ENCODE peak calls at places on chromosomes 16 and 17, in six cellular contexts. One of them, this sample, is unnamed.

GRCh38 chr16:52405441-52405840 is 141.5 kb downstream of the TOX3 start:
- DNase-seq in HepG2: no peak
- DNase-seq in K562: no peak
- DNase-seq in H1: no peak
- DNase-seq in SK-N-SH: no peak
- DNase-seq in GM12892: no peak
- DNase-seq in this sample: no peak

GRCh38 chr16:22366889-22367288 is 7.5 kb downstream of the CDR2 start:
- DNase-seq in SK-N-SH: no peak
- DNase-seq in K562: no peak
- DNase-seq in GM12892: no peak
- DNase-seq in HepG2: no peak
- DNase-seq in H1: no peak
- DNase-seq in this sample: no peak

GRCh38 chr16:67709050-67709449 is 10.1 kb downstream of the GFOD2 start:
- DNase-seq in H1: no peak
- DNase-seq in SK-N-SH: no peak
- DNase-seq in GM12892: no peak
- DNase-seq in K562: no peak
- DNase-seq in HepG2: no peak
- DNase-seq in this sample: no peak

GRCh38 chr16:10547708-10548107 is 32.7 kb downstream of the EMP2 start:
- DNase-seq in HepG2: no peak
- DNase-seq in GM12892: no peak
- DNase-seq in SK-N-SH: no peak
- DNase-seq in H1: no peak
- DNase-seq in K562: no peak
- DNase-seq in this sample: no peak

GRCh38 chr17:52297230-52298010 is 138.9 kb upstream of the CA10 start:
- DNase-seq in K562: no peak
- DNase-seq in GM12892: no peak
- DNase-seq in SK-N-SH: peak
- DNase-seq in HepG2: peak
- DNase-seq in H1: no peak
- DNase-seq in this sample: no peak

GRCh38 chr16:88650749-88651275 is at the start of gene CYBA:
- DNase-seq in H1: no peak
- DNase-seq in K562: peak
- DNase-seq in SK-N-SH: peak
- DNase-seq in HepG2: peak
- DNase-seq in GM12892: peak
- DNase-seq in this sample: peak

GRCh38 chr17:72182256-72182890 is 61.6 kb downstream of the SOX9 start:
- DNase-seq in H1: no peak
- DNase-seq in SK-N-SH: no peak
- DNase-seq in GM12892: no peak
- DNase-seq in K562: no peak
- DNase-seq in HepG2: peak
- DNase-seq in this sample: no peak

GRCh38 chr16:78638371-78638770 is 538.9 kb downstream of the WWOX start:
- DNase-seq in H1: no peak
- DNase-seq in K562: no peak
- DNase-seq in HepG2: no peak
- DNase-seq in SK-N-SH: peak
- DNase-seq in GM12892: no peak
- DNase-seq in this sample: no peak

GRCh38 chr17:21278304-21279197 is 6.0 kb upstream of the MAP2K3 start:
- DNase-seq in SK-N-SH: no peak
- DNase-seq in H1: no peak
- DNase-seq in HepG2: no peak
- DNase-seq in GM12892: no peak
- DNase-seq in K562: no peak
- DNase-seq in this sample: no peak

GRCh38 chr16:10594312-10594950 is 14.0 kb upstream of the EMP2 start:
- DNase-seq in GM12892: no peak
- DNase-seq in HepG2: no peak
- DNase-seq in H1: no peak
- DNase-seq in SK-N-SH: no peak
- DNase-seq in K562: no peak
- DNase-seq in this sample: no peak

GRCh38 chr17:17691468-17692263 is 10.4 kb downstream of the RAI1 start:
- DNase-seq in GM12892: no peak
- DNase-seq in SK-N-SH: no peak
- DNase-seq in K562: no peak
- DNase-seq in H1: no peak
- DNase-seq in HepG2: no peak
- DNase-seq in this sample: no peak

GRCh38 chr17:76353004-76353598 is 615 bp downstream of the PRPSAP1 start:
- DNase-seq in GM12892: peak
- DNase-seq in K562: peak
- DNase-seq in H1: no peak
- DNase-seq in SK-N-SH: peak
- DNase-seq in HepG2: no peak
- DNase-seq in this sample: peak

GRCh38 chr16:50245417-50246298 is 20.7 kb upstream of the ADCY7 start:
- DNase-seq in H1: no peak
- DNase-seq in SK-N-SH: peak
- DNase-seq in K562: peak
- DNase-seq in GM12892: peak
- DNase-seq in HepG2: peak
- DNase-seq in this sample: peak

GRCh38 chr17:19322861-19323260 is 39.7 kb downstream of the B9D1 start:
- DNase-seq in GM12892: no peak
- DNase-seq in K562: no peak
- DNase-seq in SK-N-SH: no peak
- DNase-seq in HepG2: no peak
- DNase-seq in H1: no peak
- DNase-seq in this sample: no peak

DNA sequence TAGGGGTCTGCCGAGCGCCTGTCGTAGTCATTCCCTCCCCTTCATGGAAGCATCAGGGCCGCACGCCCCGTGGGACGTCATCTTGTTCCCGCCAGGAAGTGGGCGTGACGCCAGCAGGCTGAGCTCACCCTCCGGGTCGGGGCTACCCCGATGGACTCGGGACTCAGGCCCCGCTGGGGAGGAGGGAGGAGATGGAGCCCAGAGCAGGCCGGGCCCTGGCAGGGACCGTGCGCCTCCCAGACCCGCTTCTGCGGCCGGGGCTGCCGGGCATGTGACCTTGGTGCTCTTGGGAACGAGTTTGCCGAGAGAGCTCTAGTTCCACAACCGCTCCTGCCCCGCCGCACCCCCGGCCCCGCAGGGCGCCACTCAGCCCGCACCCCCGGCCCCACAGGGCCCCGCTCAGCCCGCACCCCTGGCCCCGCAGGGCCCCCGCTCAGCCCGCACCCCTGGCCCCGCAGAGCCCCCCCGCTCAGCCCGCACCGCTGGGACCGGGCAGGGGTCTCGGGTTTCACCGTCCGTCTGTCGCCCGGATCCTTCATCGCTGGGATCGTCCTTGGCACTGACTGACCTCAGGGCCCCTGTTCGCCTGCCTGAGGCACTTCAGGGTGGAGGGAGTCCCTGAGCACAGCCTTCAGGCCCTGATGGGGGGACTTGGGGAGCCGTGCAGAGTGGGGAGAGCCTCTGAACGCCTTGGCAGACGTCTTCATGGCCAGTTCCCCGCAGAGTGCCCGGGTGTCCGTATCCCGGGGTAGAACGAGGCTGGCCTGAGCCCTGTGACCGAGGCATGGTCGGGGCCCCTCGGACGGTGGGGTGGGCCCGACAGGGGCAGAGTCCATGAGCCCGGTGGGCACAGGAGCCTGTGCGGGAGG is 5.8 kb downstream of the CACNA1H start:
- DNase-seq in HepG2: peak
- DNase-seq in K562: no peak
- DNase-seq in SK-N-SH: peak
- DNase-seq in H1: no peak
- DNase-seq in GM12892: no peak
- DNase-seq in this sample: no peak
- TF ChIP-seq POLR2AphosphoS5 in HepG2: no peak
- TF ChIP-seq POLR2AphosphoS5 in K562: no peak
- TF ChIP-seq POLR2AphosphoS5 in SK-N-SH: no peak
- TF ChIP-seq POLR2AphosphoS5 in H1: no peak
- TF ChIP-seq POLR2AphosphoS5 in GM12892: no peak
- TF ChIP-seq POLR2AphosphoS5 in this sample: no peak

GRCh38 chr17:50141026-50141749 is 9.3 kb downstream of the PPP1R9B start:
- DNase-seq in K562: no peak
- DNase-seq in GM12892: no peak
- DNase-seq in SK-N-SH: no peak
- DNase-seq in HepG2: no peak
- DNase-seq in H1: no peak
- DNase-seq in this sample: no peak

GRCh38 chr17:50137050-50137449 is 7.1 kb upstream of the SAMD14 start:
- DNase-seq in K562: no peak
- DNase-seq in H1: no peak
- DNase-seq in HepG2: no peak
- DNase-seq in GM12892: no peak
- DNase-seq in SK-N-SH: no peak
- DNase-seq in this sample: no peak

GRCh38 chr17:50141750-50142119 is 8.7 kb downstream of the PPP1R9B start:
- DNase-seq in HepG2: no peak
- DNase-seq in SK-N-SH: no peak
- DNase-seq in H1: no peak
- DNase-seq in GM12892: no peak
- DNase-seq in K562: no peak
- DNase-seq in this sample: no peak

GRCh38 chr17:50139185-50139783 is 9.3 kb upstream of the SAMD14 start:
- DNase-seq in HepG2: no peak
- DNase-seq in K562: no peak
- DNase-seq in GM12892: no peak
- DNase-seq in SK-N-SH: no peak
- DNase-seq in H1: no peak
- DNase-seq in this sample: no peak

DNA sequence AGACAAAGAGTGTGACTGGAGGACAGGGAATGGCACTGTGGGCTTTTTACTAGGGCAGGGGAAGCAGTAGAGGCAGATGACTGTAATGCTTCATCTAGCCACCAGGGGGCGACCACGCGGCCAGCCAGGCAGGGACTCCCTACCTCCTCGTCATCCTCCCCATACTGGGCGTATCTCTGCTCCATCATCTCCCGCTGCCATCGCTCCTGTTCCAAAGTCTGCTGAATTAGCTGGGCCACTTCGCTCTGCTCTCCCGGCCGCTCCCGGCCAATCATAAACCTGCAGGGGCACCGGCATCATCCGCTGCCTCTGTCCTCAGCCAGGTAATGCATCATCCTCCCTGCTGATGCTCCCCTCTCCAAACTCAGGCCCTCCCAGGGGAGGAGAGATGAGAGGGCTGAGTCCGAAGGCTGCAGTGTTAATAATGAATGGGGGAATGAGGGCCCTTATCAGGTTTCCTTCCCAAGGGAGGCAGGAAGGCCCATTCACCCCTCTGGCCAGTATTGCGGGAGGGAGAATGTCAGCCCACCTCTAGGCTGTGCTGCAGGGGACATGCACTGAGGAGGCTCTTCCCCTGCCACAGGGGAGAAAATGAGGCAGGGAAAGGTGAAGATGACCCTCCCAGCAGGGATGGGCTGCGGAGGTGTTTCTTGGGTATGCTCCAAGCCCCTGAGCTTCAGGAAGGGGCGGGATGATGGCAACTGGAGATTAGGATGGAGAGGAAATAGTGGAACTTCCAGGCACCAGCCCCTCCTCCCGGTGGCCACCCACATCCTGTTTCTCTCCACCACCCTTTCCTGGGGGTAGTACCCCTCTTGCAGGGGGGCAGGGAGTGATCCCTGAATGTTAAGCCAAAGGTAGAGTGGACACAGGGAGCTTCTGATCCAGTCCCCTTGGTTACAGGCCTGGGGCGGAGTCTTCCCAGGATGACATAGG is 10.3 kb upstream of the SAMD14 start:
- DNase-seq in HepG2: peak
- DNase-seq in SK-N-SH: peak
- DNase-seq in GM12892: peak
- DNase-seq in K562: peak
- DNase-seq in H1: peak
- DNase-seq in this sample: peak
- TF ChIP-seq TAF1 in HepG2: no peak
- TF ChIP-seq TAF1 in SK-N-SH: no peak
- TF ChIP-seq TAF1 in GM12892: no peak
- TF ChIP-seq TAF1 in K562: no peak
- TF ChIP-seq TAF1 in H1: no peak
- TF ChIP-seq TAF1 in this sample: no peak

GRCh38 chr17:75325827-75326586 is 36.8 kb upstream of the SLC25A19 start:
- DNase-seq in K562: peak
- DNase-seq in HepG2: no peak
- DNase-seq in H1: no peak
- DNase-seq in SK-N-SH: no peak
- DNase-seq in GM12892: no peak
- DNase-seq in this sample: no peak
- TF ChIP-seq POLR2AphosphoS5 in K562: no peak
- TF ChIP-seq POLR2AphosphoS5 in HepG2: no peak
- TF ChIP-seq POLR2AphosphoS5 in H1: no peak
- TF ChIP-seq POLR2AphosphoS5 in SK-N-SH: no peak
- TF ChIP-seq POLR2AphosphoS5 in GM12892: no peak
- TF ChIP-seq POLR2AphosphoS5 in this sample: no peak

DNA sequence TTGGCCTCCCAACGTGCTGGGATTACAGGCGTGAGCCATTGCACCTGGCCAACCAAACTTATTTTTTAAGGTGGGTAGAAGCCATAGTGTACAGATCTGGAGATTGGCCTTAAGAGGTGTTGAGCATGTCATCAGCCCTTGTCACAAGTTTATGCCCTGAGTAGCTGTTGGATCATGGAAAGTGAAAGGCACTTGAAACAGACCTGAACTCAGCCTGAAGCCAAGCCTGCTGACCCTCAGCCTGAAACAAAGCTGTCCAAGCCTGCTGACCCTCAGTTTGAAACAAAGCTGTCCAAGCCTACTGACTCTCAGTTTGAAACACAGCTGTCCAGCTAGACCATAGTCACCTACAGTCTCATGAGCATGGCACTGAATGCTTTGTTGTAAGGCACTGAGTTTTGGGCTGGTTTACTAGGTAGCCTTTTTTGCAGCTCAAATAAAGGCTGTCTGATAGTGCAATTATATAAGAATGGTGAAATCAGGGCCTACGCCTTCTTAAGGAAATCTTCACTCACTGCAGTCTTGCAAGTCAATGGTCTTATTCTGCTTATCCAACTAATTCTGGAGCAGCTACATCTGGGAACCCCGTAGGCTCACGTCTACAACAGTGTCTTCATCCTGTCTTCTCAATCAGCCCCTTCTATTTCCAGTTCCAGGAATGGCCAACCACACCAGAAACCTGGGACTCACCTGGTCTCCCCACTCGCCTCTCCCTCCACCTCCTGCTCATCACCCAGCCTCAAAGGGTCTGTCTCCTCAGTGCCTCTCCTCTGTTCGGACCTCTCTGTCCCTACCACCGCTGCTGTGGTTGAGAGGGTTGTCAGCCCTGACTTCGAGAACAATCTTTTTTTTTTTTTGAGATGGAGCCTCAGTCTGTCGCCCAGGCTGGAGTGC is 2.9 kb upstream of the NPIPB15 start:
- DNase-seq in GM12892: no peak
- DNase-seq in SK-N-SH: peak
- DNase-seq in H1: no peak
- DNase-seq in HepG2: no peak
- DNase-seq in K562: peak
- DNase-seq in this sample: no peak
- TF ChIP-seq TAF1 in GM12892: no peak
- TF ChIP-seq TAF1 in SK-N-SH: no peak
- TF ChIP-seq TAF1 in H1: no peak
- TF ChIP-seq TAF1 in HepG2: no peak
- TF ChIP-seq TAF1 in K562: no peak
- TF ChIP-seq TAF1 in this sample: no peak

This sample was measured in GM12891.